ENCODE peak calls at places on chromosomes 3 and 15, in five cellular contexts. J is RWPE2, E is stomach, T is astrocyte of the spinal cord, B is heart left ventricle. A is an unnamed sample.
A peak's percentile ranks its signal among the peaks of the same experiment; 100 is the strongest.

GRCh38 chr3:80554304-80554703 is 786.5 kb upstream of the ROBO1 start:
- DNase-seq in J (no peak), E (no peak), T (no peak), B (no peak), A (peak; percentile 8)

GRCh38 chr15:64894395-64895056 is 17.2 kb upstream of the ANKDD1A start:
- DNase-seq in J (no peak), E (peak; percentile 61), T (no peak), B (peak; percentile 76), A (no peak)

GRCh38 chr3:70358978-70359580 is 46.6 kb upstream of the MDFIC2 start:
- DNase-seq in J (no peak), E (no peak), T (peak; percentile 59), B (no peak), A (peak; percentile 61)

GRCh38 chr3:153901991-153902390 is 219.2 kb upstream of the ARHGEF26 start:
- DNase-seq in J (no peak), E (no peak), T (peak; percentile 7), B (no peak), A (no peak)

GRCh38 chr3:11155341-11156025 is 1.2 kb downstream of the HRH1 start:
- DNase-seq in J (no peak), E (peak; percentile 43), T (peak; percentile 88), B (peak; percentile 74), A (peak; percentile 79)

GRCh38 chr15:61749169-61749568 is 311.1 kb downstream of the VPS13C start:
- DNase-seq in J (peak; percentile 91), E (no peak), T (peak; percentile 10), B (no peak), A (peak; percentile 97)

GRCh38 chr3:81173514-81173913 is 587.9 kb downstream of the GBE1 start:
- DNase-seq in J (no peak), E (no peak), T (no peak), B (no peak), A (peak; percentile 8)

GRCh38 chr3:136250226-136250861 is at the start of gene PCCB:
- DNase-seq in J (peak; percentile 97), E (peak; percentile 96), T (peak; percentile 95), B (peak; percentile 98), A (peak; percentile 88)

GRCh38 chr15:23416349-23417276 is 30.4 kb downstream of the GOLGA6L2 start:
- DNase-seq in J (peak; percentile 65), E (no peak), T (no peak), B (no peak), A (no peak)
- H3K4me3 ChIP-seq in J (no peak overlapping the region), E (no peak overlapping the region), T (no peak overlapping the region), B (no peak overlapping the region), A (no peak overlapping the region)

DNA sequence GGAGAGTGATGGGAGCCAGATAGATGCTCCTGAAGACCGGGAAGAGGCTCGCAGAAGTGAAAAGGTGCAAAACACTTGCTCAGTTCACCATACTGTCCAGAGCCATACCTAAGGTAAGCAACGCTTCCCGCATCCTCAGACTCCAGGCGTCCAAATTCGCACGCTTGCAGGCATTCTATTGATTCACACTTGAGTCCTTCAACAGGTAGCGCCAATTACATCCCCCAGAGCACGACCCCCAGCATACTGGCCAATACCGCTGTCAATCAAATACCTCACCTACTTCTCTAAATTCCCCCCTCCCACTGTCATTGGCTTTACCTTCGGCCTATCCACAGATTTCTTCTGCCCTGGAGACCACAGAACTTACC is 361 bp upstream of the STXBP5L start:
- DNase-seq in J (no peak), E (no peak), T (no peak), B (no peak), A (no peak)
- H3K4me3 ChIP-seq in J (no peak overlapping the region), E (peak overlapping the region; percentile 57), T (no peak overlapping the region), B (no peak overlapping the region), A (no peak overlapping the region)

GRCh38 chr3:123584284-123584987 is 417 bp downstream of the HACD2 start:
- DNase-seq in J (no peak), E (peak; percentile 67), T (no peak), B (peak; percentile 78), A (no peak)
- H3K4me3 ChIP-seq in J (peak overlapping the region; percentile 82), E (peak overlapping the region; percentile 88), T (peak overlapping the region; percentile 82), B (peak overlapping the region; percentile 71), A (peak overlapping the region; percentile 66)

DNA sequence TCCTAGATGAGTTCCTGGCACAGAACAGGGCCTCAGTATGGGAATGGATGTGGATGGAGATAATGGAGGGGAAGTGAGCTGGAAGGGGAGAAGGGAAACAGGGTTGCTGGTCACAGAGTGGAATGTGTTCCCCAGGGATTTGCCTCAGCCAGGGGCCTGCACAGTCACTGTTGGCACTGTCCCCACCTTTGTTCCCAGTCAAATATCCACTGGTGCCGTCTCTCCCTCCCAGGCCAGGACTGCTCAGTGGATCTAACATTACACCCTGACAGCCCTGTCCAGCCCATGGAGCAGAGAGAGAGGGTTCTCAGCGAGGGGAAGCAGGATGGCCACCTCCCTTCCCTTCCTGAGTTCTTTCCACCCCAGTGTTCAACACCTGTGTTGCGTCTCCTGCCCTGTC is 1.5 kb upstream of the PPP1R2 start:
- DNase-seq in J (no peak), E (no peak), T (no peak), B (no peak), A (no peak)
- H3K4me3 ChIP-seq in J (no peak overlapping the region), E (no peak overlapping the region), T (no peak overlapping the region), B (peak overlapping the region; percentile 94), A (no peak overlapping the region)

GRCh38 chr3:128996200-128996599 is 2.3 kb upstream of the CFAP92 start:
- DNase-seq in J (no peak), E (no peak), T (no peak), B (no peak), A (no peak)
- H3K4me3 ChIP-seq in J (no peak overlapping the region), E (no peak overlapping the region), T (no peak overlapping the region), B (no peak overlapping the region), A (no peak overlapping the region)

GRCh38 chr15:42595641-42596240 is 20.3 kb downstream of the STARD9 start:
- DNase-seq in J (no peak), E (no peak), T (no peak), B (no peak), A (no peak)
- H3K4me3 ChIP-seq in J (no peak overlapping the region), E (no peak overlapping the region), T (no peak overlapping the region), B (no peak overlapping the region), A (no peak overlapping the region)

DNA sequence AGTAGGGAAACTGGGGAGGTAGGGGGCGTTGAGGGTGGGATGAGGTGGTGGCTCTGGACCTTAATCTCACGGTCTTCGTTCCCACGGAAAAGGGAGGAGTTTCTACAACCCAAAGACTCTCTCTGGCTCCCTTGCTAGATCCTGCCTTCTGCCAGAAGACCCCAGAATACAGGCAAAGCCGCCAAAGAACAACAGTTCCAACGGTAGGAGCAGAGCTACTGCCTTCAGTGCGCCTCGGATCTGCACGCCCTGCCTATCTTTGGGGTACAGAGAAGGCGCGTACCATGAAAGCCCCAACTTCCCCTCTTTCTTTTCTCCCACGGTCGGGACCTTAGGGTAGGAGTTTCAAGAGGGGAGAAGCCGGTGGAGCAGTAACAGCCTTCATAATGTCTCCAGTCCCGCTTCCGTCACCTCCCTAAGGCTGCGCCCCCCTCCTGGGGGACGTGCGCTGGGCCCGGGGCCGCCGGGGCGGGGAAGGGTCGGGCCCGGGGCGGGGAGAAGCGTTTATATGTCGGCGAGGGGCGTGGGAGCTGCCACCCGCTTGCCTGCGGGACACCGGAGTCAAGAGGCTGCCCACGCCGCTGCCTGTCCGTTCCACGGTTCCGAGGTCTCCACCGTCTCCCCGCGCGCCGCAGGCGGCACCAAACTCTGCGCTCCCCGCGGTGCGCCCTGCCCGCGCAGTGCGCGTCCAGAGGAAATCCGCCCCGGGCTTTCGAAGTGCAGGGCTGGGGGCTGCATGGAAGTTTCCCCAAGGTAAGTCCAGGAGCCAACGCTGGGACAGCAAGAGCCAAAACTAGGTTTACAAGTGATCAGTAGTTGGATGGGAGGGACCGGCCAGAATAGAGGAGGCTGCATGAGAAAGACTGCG is at the start of gene COL6A6:
- DNase-seq in J (no peak), E (no peak), T (no peak), B (no peak), A (no peak)
- H3K4me3 ChIP-seq in J (no peak within 1 kb of the TSS), E (peak within 1 kb of the TSS; percentile 9), T (peak within 1 kb of the TSS; percentile 11), B (peak within 1 kb of the TSS; percentile 27), A (no peak within 1 kb of the TSS)

A was measured in bronchial epithelial cell.